ENCODE peak calls at places on chromosomes 16 and 17, in eight cellular contexts. C is adrenal gland, N is ovary, Z is testis, B is cardiac muscle cell, I is tibial nerve, V is spleen, A is DND-41. T is an unnamed sample.
A peak's percentile ranks its signal among the peaks of the same experiment; 100 is the strongest.

GRCh38 chr16:67936124-67936875 is at the start of gene PSMB10:
- DNase-seq in N (peak; percentile 74), V (peak; percentile 93), I (no peak), C (peak; percentile 72), A (no peak), B (peak; percentile 66), Z (peak; percentile 73), T (peak; percentile 65)

GRCh38 chr17:38326996-38327792 is 16.6 kb downstream of the GPR179 start:
- DNase-seq in A (peak; percentile 29), I (no peak), Z (peak; percentile 37), B (peak; percentile 35), N (no peak), C (peak; percentile 43), V (no peak), T (no peak)

GRCh38 chr17:2560658-2561057 is 32.8 kb upstream of the PAFAH1B1 start:
- DNase-seq in N (no peak), V (no peak), C (no peak), B (no peak), A (no peak), Z (no peak), I (no peak), T (no peak)

GRCh38 chr17:65074778-65075250 is 18.3 kb upstream of the GNA13 start:
- DNase-seq in I (no peak), C (peak; percentile 81), Z (peak; percentile 87), V (peak; percentile 86), B (peak; percentile 77), A (no peak), N (peak; percentile 88), T (no peak)

GRCh38 chr16:2054543-2055245 is 6.9 kb downstream of the TSC2 start:
- DNase-seq in I (no peak), V (no peak), A (no peak), Z (no peak), C (no peak), B (no peak), N (no peak), T (no peak)

GRCh38 chr17:82186221-82186620 is 26.4 kb downstream of the CCDC57 start:
- DNase-seq in B (no peak), C (no peak), A (no peak), Z (no peak), V (no peak), I (no peak), N (no peak), T (no peak)

GRCh38 chr16:22671301-22672076 is 142.5 kb upstream of the HS3ST2 start:
- DNase-seq in I (no peak), V (no peak), C (no peak), B (peak; percentile 16), A (no peak), Z (no peak), N (no peak), T (no peak)

GRCh38 chr16:85471469-85472431 is 141.4 kb upstream of the GSE1 start:
- DNase-seq in I (no peak), A (no peak), Z (peak; percentile 81), C (no peak), N (peak; percentile 82), V (no peak), B (peak; percentile 39), T (no peak)

GRCh38 chr17:39632153-39632941 is 4.6 kb upstream of the STARD3 start:
- DNase-seq in V (no peak), N (no peak), B (no peak), C (no peak), Z (peak; percentile 78), A (no peak), I (no peak), T (no peak)

GRCh38 chr17:17496189-17497064 is at the start of gene RASD1:
- DNase-seq in N (peak; percentile 96), I (peak; percentile 85), A (peak; percentile 62), B (peak; percentile 92), Z (peak; percentile 93), C (peak; percentile 91), V (peak; percentile 94), T (peak; percentile 66)

GRCh38 chr17:37828313-37829124 is 83.7 kb upstream of the HNF1B start:
- DNase-seq in C (peak; percentile 25), I (no peak), B (peak; percentile 4), Z (no peak), A (no peak), V (no peak), N (no peak), T (no peak)

GRCh38 chr16:59702531-59702930 is 968.4 kb upstream of the GOT2 start:
- DNase-seq in C (no peak), Z (no peak), V (no peak), B (no peak), A (no peak), N (no peak), I (no peak), T (no peak)

GRCh38 chr16:2739555-2740435 is 12.6 kb upstream of the SRRM2 start:
- DNase-seq in B (no peak), V (peak; percentile 70), C (no peak), I (no peak), N (no peak), A (no peak), Z (no peak), T (no peak)

GRCh38 chr16:51465026-51465425 is 314.0 kb upstream of the SALL1 start:
- DNase-seq in A (no peak), I (no peak), Z (no peak), N (no peak), B (peak; percentile 6), V (no peak), C (no peak), T (peak; percentile 28)

GRCh38 chr16:11977206-11978041 is 890 bp downstream of the SNX29 start:
- DNase-seq in V (no peak), A (no peak), C (peak; percentile 22), N (peak; percentile 45), B (peak; percentile 76), Z (peak; percentile 61), I (no peak), T (peak; percentile 56)

DNA sequence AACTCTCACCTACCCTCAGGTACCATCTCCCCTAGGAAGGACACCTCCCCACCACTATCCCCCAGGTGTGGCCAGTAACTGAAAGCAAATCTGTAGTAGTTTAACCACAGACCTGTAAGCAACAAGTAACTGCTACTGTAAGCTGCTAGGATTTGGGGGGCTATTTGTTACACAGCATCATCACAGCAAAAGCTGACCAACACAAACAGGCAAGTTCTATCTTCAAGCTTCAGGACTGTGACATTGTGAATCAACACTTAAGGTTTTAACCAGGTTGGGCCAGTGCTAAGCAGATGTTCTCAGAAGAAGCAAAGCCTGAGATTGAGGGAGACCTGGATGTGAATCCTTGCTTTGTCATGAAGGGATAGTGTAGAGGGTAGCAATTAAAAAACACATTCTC is 47.0 kb downstream of the ABCC6 start:
- DNase-seq in Z (no peak), A (no peak), V (no peak), B (no peak), C (no peak), I (no peak), N (no peak), T (no peak)
- H3K27ac ChIP-seq in Z (no peak overlapping the region), A (no peak overlapping the region), V (no peak overlapping the region), B (peak overlapping the region; percentile 83), C (no peak overlapping the region), I (no peak overlapping the region), N (no peak overlapping the region), T (no peak overlapping the region)

DNA sequence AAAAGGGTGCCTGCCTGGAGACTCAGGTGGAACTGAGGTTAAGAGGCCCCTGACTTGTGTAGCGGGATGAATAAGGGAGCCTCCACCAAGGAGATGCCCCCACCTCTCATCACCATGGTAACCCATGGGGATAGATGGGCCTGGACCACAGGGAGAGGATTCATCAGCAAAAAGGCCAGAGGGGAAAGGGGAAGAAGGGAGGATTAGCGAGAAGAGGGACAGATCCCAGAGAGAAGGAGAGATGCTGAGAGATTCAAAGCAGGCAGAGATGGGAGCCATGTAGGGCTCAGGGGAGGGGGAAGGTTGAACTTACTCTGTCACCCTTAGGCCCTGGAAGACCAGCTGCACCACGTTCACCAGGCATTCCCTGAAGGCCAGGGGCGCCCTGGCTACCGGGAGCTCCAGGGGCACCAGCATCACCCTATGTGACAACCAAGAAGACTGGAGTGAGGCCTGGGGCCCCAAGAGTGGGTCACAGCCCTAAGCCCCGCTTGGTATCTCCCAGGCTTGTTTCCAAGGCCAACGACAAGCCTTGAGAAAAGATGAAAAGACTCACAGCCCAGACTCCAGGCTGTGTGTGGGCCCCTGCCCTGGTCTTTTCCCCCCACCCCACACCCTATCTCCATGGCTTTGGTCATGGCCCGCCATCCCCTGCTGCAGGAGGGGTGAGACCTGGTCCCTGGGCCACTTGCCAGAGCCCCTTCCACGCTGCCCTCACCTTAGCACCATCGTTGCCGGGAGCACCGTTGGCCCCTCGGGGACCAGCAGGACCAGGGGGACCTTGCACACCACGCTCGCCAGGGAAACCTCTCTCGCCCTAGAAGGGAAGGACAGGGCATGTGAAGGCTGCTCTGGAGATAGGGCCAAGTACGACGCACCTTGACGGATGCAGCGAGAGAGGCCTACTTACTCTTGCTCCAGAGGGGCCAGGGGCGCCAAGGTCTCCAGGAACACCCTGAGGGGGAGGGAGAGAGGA is 10.1 kb downstream of the COL1A1 start:
- DNase-seq in A (no peak), B (peak; percentile 57), I (no peak), C (no peak), N (no peak), Z (no peak), V (no peak), T (no peak)
- H3K36me3 ChIP-seq in A (no peaks in the 10 kb centered on the region), B (peaks cover 48% of the 10 kb centered on the region), I (peaks cover 5% of the 10 kb centered on the region), C (no peaks in the 10 kb centered on the region), N (no peaks in the 10 kb centered on the region), Z (no peaks in the 10 kb centered on the region), V (no peaks in the 10 kb centered on the region), T (peaks cover 99% of the 10 kb centered on the region)

DNA sequence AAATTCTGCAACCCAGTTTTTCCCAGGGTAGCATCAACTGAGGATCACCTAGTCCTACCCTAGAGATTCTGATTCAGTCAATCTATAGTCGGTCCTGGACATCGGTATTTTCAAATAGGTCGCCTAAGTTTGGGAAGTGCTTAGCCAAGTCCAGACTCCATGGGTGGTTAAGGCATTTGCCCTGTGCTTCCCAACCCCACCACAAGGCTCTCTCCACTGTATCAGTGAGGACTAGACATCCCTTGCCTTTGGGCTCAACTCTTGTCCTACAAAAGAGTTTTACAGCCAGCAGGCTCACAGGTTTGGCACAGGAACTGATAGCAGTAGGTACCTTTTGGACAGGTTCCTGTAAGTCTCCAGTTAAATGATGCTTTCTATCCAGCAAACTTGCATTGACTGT is 13.8 kb downstream of the HYDIN start:
- DNase-seq in I (no peak), B (no peak), Z (no peak), N (no peak), V (no peak), C (no peak), A (no peak), T (no peak)
- TF ChIP-seq CTCF in I (no peak), B (no peak), Z (no peak), N (no peak), V (no peak), C (no peak), A (no peak), T (no peak)

DNA sequence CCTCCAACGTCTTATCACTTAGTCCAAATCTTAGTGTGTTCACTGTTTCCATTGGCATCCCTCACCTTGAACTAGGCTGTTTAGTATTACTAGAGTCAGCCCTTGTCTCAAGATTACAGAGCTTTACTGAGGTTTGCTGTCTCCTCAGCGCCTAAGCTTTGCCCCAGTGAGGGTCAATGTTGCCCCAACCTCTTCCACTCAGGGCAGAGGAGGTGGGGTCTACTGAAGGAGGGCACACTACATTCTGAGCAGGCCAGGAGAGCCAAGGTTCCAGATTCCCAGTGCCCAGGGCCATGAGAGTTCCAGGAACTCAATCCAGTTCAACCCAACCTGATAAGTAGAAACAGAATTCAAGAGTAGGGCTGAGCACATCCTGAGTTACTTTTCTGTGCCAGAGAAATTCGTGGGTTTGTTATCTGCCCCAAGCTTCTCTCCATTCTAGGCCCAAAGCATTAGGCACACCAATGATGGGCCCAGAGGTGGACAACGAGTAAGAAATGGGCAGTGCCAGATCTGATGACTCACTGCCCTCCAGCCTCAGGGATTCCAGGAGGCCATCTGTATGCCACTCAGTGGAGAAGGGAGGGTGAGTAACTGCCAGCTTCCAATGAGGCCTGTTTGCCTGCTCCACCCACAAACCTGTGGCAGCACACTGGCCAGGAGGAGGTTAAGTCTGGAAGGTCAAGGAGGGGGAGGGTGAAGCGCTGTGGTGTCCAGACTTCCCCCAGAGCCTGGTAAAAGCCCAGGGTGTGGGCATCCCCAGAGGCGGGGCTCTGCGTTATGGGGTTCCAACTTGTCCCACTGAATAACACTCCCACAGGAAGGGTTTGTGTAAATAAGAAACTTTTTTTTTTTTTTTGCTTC is 8.2 kb downstream of the TUBG2 start:
- DNase-seq in N (peak; percentile 74), C (peak; percentile 91), Z (no peak), A (no peak), I (no peak), B (peak; percentile 80), V (peak; percentile 41), T (no peak)
- H3K27ac ChIP-seq in N (peak overlapping the region; percentile 57), C (peak overlapping the region; percentile 86), Z (peak overlapping the region; percentile 47), A (no peak overlapping the region), I (peak overlapping the region; percentile 77), B (no peak overlapping the region), V (peak overlapping the region; percentile 18), T (no peak overlapping the region)